ENCODE peak calls at places on chromosomes 12 and 14, in ten cellular contexts. G is transverse colon, N is upper lobe of left lung, U is K562, X is GM12878, D is SK-N-SH, T is stomach, C is esophagus muscularis mucosa, L is HepG2, F is H1. M is an unnamed sample. For H3K4me1, the result is how much of the 10 kb centered on the place peaks cover.

GRCh38 chr12:30926243-30927209 is at the start of gene TSPAN11:
- DNase-seq in G (no peak), N (no peak), U (no peak), X (no peak), D (peak), T (no peak), C (no peak), L (no peak), F (peak), M (no peak)

GRCh38 chr12:94575645-94576393 is 74.5 kb downstream of the TMCC3 start:
- DNase-seq in G (no peak), N (no peak), U (no peak), X (no peak), D (no peak), T (no peak), C (no peak), L (no peak), F (no peak), M (no peak)

GRCh38 chr14:29868000-29868399 is 59.6 kb downstream of the PRKD1 start:
- DNase-seq in G (no peak), N (no peak), U (no peak), X (no peak), D (no peak), T (no peak), C (no peak), L (no peak), F (no peak), M (no peak)

GRCh38 chr12:26704684-26705475 is 128.1 kb downstream of the ITPR2 start:
- DNase-seq in G (no peak), N (peak), U (no peak), X (no peak), D (no peak), T (no peak), C (no peak), L (peak), F (no peak), M (no peak)

GRCh38 chr12:52186135-52186840 is 5.5 kb downstream of the KRT80 start:
- DNase-seq in G (no peak), N (no peak), U (no peak), X (no peak), D (no peak), T (no peak), C (no peak), L (peak), F (no peak), M (no peak)

GRCh38 chr12:52214421-52214802 is 18.6 kb upstream of the KRT7 start:
- DNase-seq in G (no peak), N (peak), U (no peak), X (no peak), D (no peak), T (no peak), C (no peak), L (no peak), F (no peak), M (peak)

GRCh38 chr12:108218911-108219310 is 89.8 kb downstream of the WSCD2 start:
- DNase-seq in G (no peak), N (no peak), U (no peak), X (no peak), D (no peak), T (no peak), C (no peak), L (no peak), F (no peak), M (no peak)

GRCh38 chr12:132689227-132689626 is 1.8 kb downstream of the PXMP2 start:
- DNase-seq in G (peak), N (no peak), U (no peak), X (no peak), D (no peak), T (peak), C (no peak), L (peak), F (no peak), M (no peak)

DNA sequence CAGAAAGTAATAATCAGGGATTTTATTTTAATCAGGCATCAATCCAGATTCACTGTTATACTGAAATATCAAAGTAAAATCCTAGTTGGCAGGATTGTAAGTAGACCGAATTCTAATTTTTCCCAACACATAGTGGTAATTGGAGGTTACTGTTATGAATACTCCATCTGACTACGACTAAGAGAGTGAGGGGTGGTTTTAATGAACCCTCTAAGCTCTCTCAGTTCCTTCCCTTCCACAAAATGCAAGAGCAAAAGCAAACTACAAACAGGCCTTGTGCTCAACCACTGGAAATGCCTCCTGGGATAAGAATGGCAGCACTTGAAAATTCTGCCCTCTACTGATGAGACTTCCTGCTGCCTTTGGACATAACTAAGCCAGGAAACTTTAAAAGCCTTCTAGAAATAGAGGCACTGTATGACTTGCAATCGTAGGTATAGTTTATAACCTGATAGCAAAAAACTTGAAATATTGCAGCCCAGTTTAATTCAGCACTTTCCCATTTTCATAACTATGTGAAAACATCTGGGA is 184.8 kb downstream of the SLC16A7 start:
- DNase-seq in G (no peak), N (no peak), U (no peak), X (no peak), D (no peak), T (no peak), C (no peak), L (peak), F (peak), M (no peak)
- TF ChIP-seq EP300 in G (no peak), N (no peak), U (no peak), X (no peak), D (no peak), T (no peak), C (no peak), L (no peak), F (no peak), M (no peak)

GRCh38 chr14:24258548-24259265 is 4.3 kb downstream of the TGM1 start:
- DNase-seq in G (no peak), N (no peak), U (no peak), X (no peak), D (no peak), T (no peak), C (no peak), L (no peak), F (no peak), M (no peak)

GRCh38 chr14:24258119-24258518 is 4.9 kb downstream of the TGM1 start:
- DNase-seq in G (no peak), N (no peak), U (no peak), X (no peak), D (no peak), T (no peak), C (no peak), L (no peak), F (no peak), M (no peak)

GRCh38 chr14:24260026-24260779 is 2.8 kb downstream of the TGM1 start:
- DNase-seq in G (no peak), N (no peak), U (no peak), X (no peak), D (no peak), T (no peak), C (no peak), L (no peak), F (no peak), M (no peak)

GRCh38 chr14:24260780-24261157 is 2.2 kb downstream of the TGM1 start:
- DNase-seq in G (no peak), N (no peak), U (no peak), X (no peak), D (no peak), T (no peak), C (no peak), L (no peak), F (no peak), M (no peak)

DNA sequence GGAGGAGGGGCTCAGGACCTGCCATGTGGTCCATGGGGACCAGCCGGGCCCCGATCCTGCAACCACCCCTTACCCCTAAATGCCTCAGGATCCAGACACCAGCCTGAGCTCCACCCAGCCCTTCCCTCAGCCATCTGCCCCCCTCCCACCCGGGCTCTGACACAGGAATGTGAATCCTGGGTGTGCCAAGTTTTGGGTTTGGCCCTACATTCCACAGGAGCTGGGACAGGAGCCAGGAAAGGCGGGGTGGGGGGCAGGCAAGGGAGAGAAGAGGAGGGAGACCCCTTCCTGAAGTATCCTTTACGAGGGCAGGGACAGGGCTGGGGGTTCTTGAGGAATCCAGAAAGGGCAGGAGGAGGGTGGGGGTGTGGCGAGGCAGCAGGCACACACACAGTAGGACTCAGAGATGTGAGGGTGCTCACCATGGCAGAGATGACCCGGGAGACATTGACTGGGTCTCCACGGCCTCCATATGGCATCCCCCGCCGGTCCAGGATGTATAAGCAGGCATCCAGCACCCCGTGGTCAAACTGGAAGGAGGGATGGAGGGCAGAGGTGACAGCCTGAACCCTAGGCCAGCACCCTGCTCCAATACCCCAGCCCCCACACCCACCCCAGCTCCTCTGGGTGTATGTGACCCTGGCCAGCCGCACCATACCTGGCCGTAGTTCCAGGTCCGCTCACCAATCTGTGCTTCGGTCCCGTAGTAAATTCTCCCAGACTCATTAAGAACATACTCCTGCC is 3.5 kb downstream of the TGM1 start:
- DNase-seq in G (no peak), N (no peak), U (no peak), X (no peak), D (no peak), T (no peak), C (no peak), L (no peak), F (no peak), M (no peak)
- H3K4me1 ChIP-seq in G (under half), N (under half), U (under half), X (under half), D (under half), T (under half), C (under half), L (under half), F (under half), M (under half)

GRCh38 chr14:68590233-68590535 is 202.7 kb downstream of the ZFP36L1 start:
- DNase-seq in G (no peak), N (no peak), U (no peak), X (no peak), D (no peak), T (no peak), C (no peak), L (no peak), F (no peak), M (no peak)

GRCh38 chr14:68591786-68592185 is 201.1 kb downstream of the ZFP36L1 start:
- DNase-seq in G (no peak), N (peak), U (no peak), X (no peak), D (no peak), T (no peak), C (no peak), L (no peak), F (no peak), M (no peak)

GRCh38 chr14:68585690-68586089 is 207.2 kb downstream of the ZFP36L1 start:
- DNase-seq in G (no peak), N (no peak), U (no peak), X (no peak), D (peak), T (no peak), C (no peak), L (no peak), F (no peak), M (no peak)

GRCh38 chr14:68592948-68593347 is 199.9 kb downstream of the ZFP36L1 start:
- DNase-seq in G (no peak), N (peak), U (no peak), X (no peak), D (no peak), T (no peak), C (no peak), L (no peak), F (no peak), M (no peak)

GRCh38 chr14:68589447-68590232 is 203.2 kb downstream of the ZFP36L1 start:
- DNase-seq in G (peak), N (no peak), U (no peak), X (no peak), D (peak), T (no peak), C (no peak), L (no peak), F (no peak), M (peak)
- TF ChIP-seq POLR2AphosphoS5 in G (peak), N (no peak), U (no peak), X (no peak), D (no peak), T (peak), C (peak), L (no peak), F (no peak), M (peak)

GRCh38 chr12:126233625-126234024 is 1168.4 kb downstream of the AACS start:
- DNase-seq in G (no peak), N (no peak), U (no peak), X (no peak), D (no peak), T (no peak), C (no peak), L (no peak), F (peak), M (no peak)
- TF ChIP-seq EP300 in G (no peak), N (no peak), U (no peak), X (no peak), D (no peak), T (no peak), C (no peak), L (no peak), F (no peak), M (no peak)

GRCh38 chr14:95561001-95561412 is 26.2 kb downstream of the GLRX5 start:
- DNase-seq in G (peak), N (peak), U (peak), X (peak), D (peak), T (peak), C (peak), L (peak), F (peak), M (peak)
- H3K4me1 ChIP-seq in G (under half), N (under half), U (under half), X (under half), D (under half), T (under half), C (under half), L (under half), F (under half), M (under half)